ENCODE peak calls at places on chromosomes 5 and 9, in eight cellular contexts. One of them, this sample, is unnamed.
A peak's percentile ranks its signal among the peaks of the same experiment; 100 is the strongest.

GRCh38 chr5:180047667-180048066 is 23.9 kb downstream of the RNF130 start:
- DNase-seq in RWPE1: no peak
- DNase-seq in fibroblast of lung: peak; percentile 32
- DNase-seq in coronary artery: no peak
- DNase-seq in H9: no peak
- DNase-seq in HepG2: no peak
- DNase-seq in activated CD8-positive, alpha-beta T cell treated with anti-CD3 and anti-CD28 coated beads for 36 hours: no peak
- DNase-seq in dorsolateral prefrontal cortex: no peak
- DNase-seq in this sample: peak; percentile 81

GRCh38 chr5:154203798-154204578 is 13.5 kb downstream of the GALNT10 start:
- DNase-seq in RWPE1: no peak
- DNase-seq in fibroblast of lung: no peak
- DNase-seq in coronary artery: no peak
- DNase-seq in H9: no peak
- DNase-seq in HepG2: no peak
- DNase-seq in activated CD8-positive, alpha-beta T cell treated with anti-CD3 and anti-CD28 coated beads for 36 hours: no peak
- DNase-seq in dorsolateral prefrontal cortex: no peak
- DNase-seq in this sample: no peak

GRCh38 chr5:52989025-52989780 is at the start of gene ITGA2:
- DNase-seq in RWPE1: peak; percentile 86
- DNase-seq in fibroblast of lung: peak; percentile 47
- DNase-seq in coronary artery: no peak
- DNase-seq in H9: peak; percentile 73
- DNase-seq in HepG2: peak; percentile 74
- DNase-seq in activated CD8-positive, alpha-beta T cell treated with anti-CD3 and anti-CD28 coated beads for 36 hours: peak; percentile 36
- DNase-seq in dorsolateral prefrontal cortex: peak; percentile 53
- DNase-seq in this sample: peak; percentile 35

GRCh38 chr9:93261735-93262523 is 78.0 kb downstream of the WNK2 start:
- DNase-seq in RWPE1: no peak
- DNase-seq in fibroblast of lung: no peak
- DNase-seq in coronary artery: no peak
- DNase-seq in H9: no peak
- DNase-seq in HepG2: no peak
- DNase-seq in activated CD8-positive, alpha-beta T cell treated with anti-CD3 and anti-CD28 coated beads for 36 hours: no peak
- DNase-seq in dorsolateral prefrontal cortex: no peak
- DNase-seq in this sample: no peak

GRCh38 chr9:127974002-127974768 is 6.6 kb downstream of the EEIG1 start:
- DNase-seq in RWPE1: no peak
- DNase-seq in fibroblast of lung: no peak
- DNase-seq in coronary artery: peak; percentile 68
- DNase-seq in H9: peak; percentile 26
- DNase-seq in HepG2: no peak
- DNase-seq in activated CD8-positive, alpha-beta T cell treated with anti-CD3 and anti-CD28 coated beads for 36 hours: no peak
- DNase-seq in dorsolateral prefrontal cortex: no peak
- DNase-seq in this sample: peak; percentile 29

GRCh38 chr9:116464987-116465571 is 222.0 kb upstream of the TRIM32 start:
- DNase-seq in RWPE1: no peak
- DNase-seq in fibroblast of lung: no peak
- DNase-seq in coronary artery: no peak
- DNase-seq in H9: no peak
- DNase-seq in HepG2: no peak
- DNase-seq in activated CD8-positive, alpha-beta T cell treated with anti-CD3 and anti-CD28 coated beads for 36 hours: no peak
- DNase-seq in dorsolateral prefrontal cortex: no peak
- DNase-seq in this sample: no peak

GRCh38 chr9:129109952-129110739 is 447 bp downstream of the CRAT start:
- DNase-seq in RWPE1: no peak
- DNase-seq in fibroblast of lung: peak; percentile 12
- DNase-seq in coronary artery: peak; percentile 85
- DNase-seq in H9: no peak
- DNase-seq in HepG2: peak; percentile 18
- DNase-seq in activated CD8-positive, alpha-beta T cell treated with anti-CD3 and anti-CD28 coated beads for 36 hours: no peak
- DNase-seq in dorsolateral prefrontal cortex: no peak
- DNase-seq in this sample: peak; percentile 57

GRCh38 chr9:7146582-7146981 is 388.8 kb downstream of the KDM4C start:
- DNase-seq in RWPE1: peak; percentile 1
- DNase-seq in fibroblast of lung: no peak
- DNase-seq in coronary artery: no peak
- DNase-seq in H9: no peak
- DNase-seq in HepG2: no peak
- DNase-seq in activated CD8-positive, alpha-beta T cell treated with anti-CD3 and anti-CD28 coated beads for 36 hours: no peak
- DNase-seq in dorsolateral prefrontal cortex: no peak
- DNase-seq in this sample: no peak

GRCh38 chr9:136403915-136404800 is 4.2 kb upstream of the SNAPC4 start:
- DNase-seq in RWPE1: no peak
- DNase-seq in fibroblast of lung: no peak
- DNase-seq in coronary artery: no peak
- DNase-seq in H9: no peak
- DNase-seq in HepG2: no peak
- DNase-seq in activated CD8-positive, alpha-beta T cell treated with anti-CD3 and anti-CD28 coated beads for 36 hours: peak; percentile 81
- DNase-seq in dorsolateral prefrontal cortex: no peak
- DNase-seq in this sample: no peak

GRCh38 chr5:137254695-137255094 is 244.4 kb downstream of the SPOCK1 start:
- DNase-seq in RWPE1: no peak
- DNase-seq in fibroblast of lung: no peak
- DNase-seq in coronary artery: no peak
- DNase-seq in H9: no peak
- DNase-seq in HepG2: no peak
- DNase-seq in activated CD8-positive, alpha-beta T cell treated with anti-CD3 and anti-CD28 coated beads for 36 hours: no peak
- DNase-seq in dorsolateral prefrontal cortex: no peak
- DNase-seq in this sample: no peak

GRCh38 chr5:174618589-174618988 is 105.8 kb upstream of the MSX2 start:
- DNase-seq in RWPE1: no peak
- DNase-seq in fibroblast of lung: no peak
- DNase-seq in coronary artery: no peak
- DNase-seq in H9: no peak
- DNase-seq in HepG2: no peak
- DNase-seq in activated CD8-positive, alpha-beta T cell treated with anti-CD3 and anti-CD28 coated beads for 36 hours: no peak
- DNase-seq in dorsolateral prefrontal cortex: no peak
- DNase-seq in this sample: no peak

GRCh38 chr9:38079410-38080105 is 10.5 kb upstream of the SHB start:
- DNase-seq in RWPE1: no peak
- DNase-seq in fibroblast of lung: peak; percentile 24
- DNase-seq in coronary artery: peak; percentile 71
- DNase-seq in H9: peak; percentile 26
- DNase-seq in HepG2: no peak
- DNase-seq in activated CD8-positive, alpha-beta T cell treated with anti-CD3 and anti-CD28 coated beads for 36 hours: no peak
- DNase-seq in dorsolateral prefrontal cortex: no peak
- DNase-seq in this sample: peak; percentile 54

GRCh38 chr5:137735531-137736284 is at the start of gene KLHL3:
- DNase-seq in RWPE1: no peak
- DNase-seq in fibroblast of lung: peak; percentile 58
- DNase-seq in coronary artery: peak; percentile 78
- DNase-seq in H9: peak; percentile 95
- DNase-seq in HepG2: peak; percentile 13
- DNase-seq in activated CD8-positive, alpha-beta T cell treated with anti-CD3 and anti-CD28 coated beads for 36 hours: peak; percentile 62
- DNase-seq in dorsolateral prefrontal cortex: peak; percentile 60
- DNase-seq in this sample: no peak

GRCh38 chr5:135833961-135834638 is 363 bp upstream of the SLC25A48 start:
- DNase-seq in RWPE1: no peak
- DNase-seq in fibroblast of lung: peak; percentile 28
- DNase-seq in coronary artery: peak; percentile 57
- DNase-seq in H9: no peak
- DNase-seq in HepG2: no peak
- DNase-seq in activated CD8-positive, alpha-beta T cell treated with anti-CD3 and anti-CD28 coated beads for 36 hours: no peak
- DNase-seq in dorsolateral prefrontal cortex: no peak
- DNase-seq in this sample: peak; percentile 24

GRCh38 chr5:135835766-135836165 is 1.3 kb downstream of the SLC25A48 start:
- DNase-seq in RWPE1: no peak
- DNase-seq in fibroblast of lung: no peak
- DNase-seq in coronary artery: peak; percentile 41
- DNase-seq in H9: no peak
- DNase-seq in HepG2: no peak
- DNase-seq in activated CD8-positive, alpha-beta T cell treated with anti-CD3 and anti-CD28 coated beads for 36 hours: no peak
- DNase-seq in dorsolateral prefrontal cortex: peak; percentile 29
- DNase-seq in this sample: no peak

GRCh38 chr5:135832941-135833340 is 1.5 kb upstream of the SLC25A48 start:
- DNase-seq in RWPE1: no peak
- DNase-seq in fibroblast of lung: no peak
- DNase-seq in coronary artery: peak; percentile 43
- DNase-seq in H9: no peak
- DNase-seq in HepG2: no peak
- DNase-seq in activated CD8-positive, alpha-beta T cell treated with anti-CD3 and anti-CD28 coated beads for 36 hours: no peak
- DNase-seq in dorsolateral prefrontal cortex: no peak
- DNase-seq in this sample: peak; percentile 44

GRCh38 chr5:135833521-135833920 is 942 bp upstream of the SLC25A48 start:
- DNase-seq in RWPE1: no peak
- DNase-seq in fibroblast of lung: no peak
- DNase-seq in coronary artery: no peak
- DNase-seq in H9: peak; percentile 21
- DNase-seq in HepG2: no peak
- DNase-seq in activated CD8-positive, alpha-beta T cell treated with anti-CD3 and anti-CD28 coated beads for 36 hours: no peak
- DNase-seq in dorsolateral prefrontal cortex: no peak
- DNase-seq in this sample: no peak

DNA sequence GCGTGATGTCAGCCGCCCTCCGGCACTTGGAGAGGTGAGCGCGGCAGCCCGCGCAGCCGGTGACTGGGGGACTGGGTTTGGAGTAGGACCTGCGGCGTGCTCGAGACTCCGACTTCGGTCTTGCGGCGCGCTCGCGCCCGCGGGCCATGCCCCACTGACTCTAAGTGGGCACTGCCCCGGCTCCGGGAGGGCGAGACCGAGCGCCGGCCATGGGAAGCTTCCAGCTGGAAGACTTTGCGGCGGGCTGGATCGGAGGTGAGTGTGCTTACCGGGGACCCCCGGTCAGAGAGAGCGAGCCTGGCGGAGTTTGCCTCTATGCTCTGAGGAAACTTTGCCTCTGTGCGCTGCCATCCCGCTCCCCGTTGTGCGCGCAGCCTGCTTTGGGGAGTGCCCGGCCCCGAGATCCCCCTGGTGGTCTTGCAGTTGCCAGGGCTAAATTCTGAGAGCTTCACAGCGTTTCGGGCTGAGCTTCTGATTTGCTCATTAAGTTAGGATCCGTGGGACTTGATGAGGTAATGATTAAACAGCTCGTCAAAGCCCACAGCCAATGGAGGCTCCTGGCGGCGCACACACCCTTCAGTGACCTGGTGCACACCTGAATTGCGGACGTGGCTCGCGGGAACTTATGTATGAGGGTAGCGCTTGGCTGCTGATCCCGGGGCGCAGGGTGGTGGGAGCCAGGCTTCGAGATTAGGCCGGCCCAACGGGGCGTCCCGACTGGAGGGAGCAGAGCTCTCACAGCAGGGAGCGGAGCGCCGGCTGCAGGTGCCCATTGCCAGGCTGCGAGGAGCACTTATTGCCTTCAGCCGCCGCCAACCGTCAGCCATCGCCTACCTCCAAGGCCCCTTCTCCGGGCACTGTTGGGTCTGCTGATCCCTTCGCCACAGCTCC is at the start of gene SLC25A48:
- DNase-seq in RWPE1: peak; percentile 84
- DNase-seq in fibroblast of lung: no peak
- DNase-seq in coronary artery: peak; percentile 67
- DNase-seq in H9: peak; percentile 89
- DNase-seq in HepG2: peak; percentile 52
- DNase-seq in activated CD8-positive, alpha-beta T cell treated with anti-CD3 and anti-CD28 coated beads for 36 hours: peak; percentile 58
- DNase-seq in dorsolateral prefrontal cortex: peak; percentile 74
- DNase-seq in this sample: peak; percentile 82
- TF ChIP-seq CTCF in RWPE1: peak; percentile 62
- TF ChIP-seq CTCF in fibroblast of lung: peak; percentile 40
- TF ChIP-seq CTCF in coronary artery: no peak
- TF ChIP-seq CTCF in H9: no peak
- TF ChIP-seq CTCF in HepG2: peak; percentile 68
- TF ChIP-seq CTCF in activated CD8-positive, alpha-beta T cell treated with anti-CD3 and anti-CD28 coated beads for 36 hours: peak; percentile 55
- TF ChIP-seq CTCF in dorsolateral prefrontal cortex: peak; percentile 19
- TF ChIP-seq CTCF in this sample: peak; percentile 15

GRCh38 chr9:87499455-87500015 is 1.9 kb downstream of the DAPK1 start:
- DNase-seq in RWPE1: no peak
- DNase-seq in fibroblast of lung: no peak
- DNase-seq in coronary artery: no peak
- DNase-seq in H9: no peak
- DNase-seq in HepG2: no peak
- DNase-seq in activated CD8-positive, alpha-beta T cell treated with anti-CD3 and anti-CD28 coated beads for 36 hours: no peak
- DNase-seq in dorsolateral prefrontal cortex: no peak
- DNase-seq in this sample: no peak

GRCh38 chr9:87501806-87502205 is 4.1 kb downstream of the DAPK1 start:
- DNase-seq in RWPE1: no peak
- DNase-seq in fibroblast of lung: no peak
- DNase-seq in coronary artery: no peak
- DNase-seq in H9: no peak
- DNase-seq in HepG2: no peak
- DNase-seq in activated CD8-positive, alpha-beta T cell treated with anti-CD3 and anti-CD28 coated beads for 36 hours: no peak
- DNase-seq in dorsolateral prefrontal cortex: no peak
- DNase-seq in this sample: no peak

GRCh38 chr9:87498816-87499454 is 1.3 kb downstream of the DAPK1 start:
- DNase-seq in RWPE1: no peak
- DNase-seq in fibroblast of lung: no peak
- DNase-seq in coronary artery: no peak
- DNase-seq in H9: peak; percentile 32
- DNase-seq in HepG2: no peak
- DNase-seq in activated CD8-positive, alpha-beta T cell treated with anti-CD3 and anti-CD28 coated beads for 36 hours: peak; percentile 20
- DNase-seq in dorsolateral prefrontal cortex: no peak
- DNase-seq in this sample: no peak

GRCh38 chr9:87500894-87501656 is 3.4 kb downstream of the DAPK1 start:
- DNase-seq in RWPE1: no peak
- DNase-seq in fibroblast of lung: no peak
- DNase-seq in coronary artery: no peak
- DNase-seq in H9: no peak
- DNase-seq in HepG2: no peak
- DNase-seq in activated CD8-positive, alpha-beta T cell treated with anti-CD3 and anti-CD28 coated beads for 36 hours: no peak
- DNase-seq in dorsolateral prefrontal cortex: no peak
- DNase-seq in this sample: no peak

GRCh38 chr9:87500491-87500890 is 2.8 kb downstream of the DAPK1 start:
- DNase-seq in RWPE1: no peak
- DNase-seq in fibroblast of lung: no peak
- DNase-seq in coronary artery: no peak
- DNase-seq in H9: no peak
- DNase-seq in HepG2: no peak
- DNase-seq in activated CD8-positive, alpha-beta T cell treated with anti-CD3 and anti-CD28 coated beads for 36 hours: peak; percentile 48
- DNase-seq in dorsolateral prefrontal cortex: no peak
- DNase-seq in this sample: no peak
- TF ChIP-seq CTCF in RWPE1: no peak
- TF ChIP-seq CTCF in fibroblast of lung: no peak
- TF ChIP-seq CTCF in coronary artery: no peak
- TF ChIP-seq CTCF in H9: no peak
- TF ChIP-seq CTCF in HepG2: no peak
- TF ChIP-seq CTCF in activated CD8-positive, alpha-beta T cell treated with anti-CD3 and anti-CD28 coated beads for 36 hours: no peak
- TF ChIP-seq CTCF in dorsolateral prefrontal cortex: no peak
- TF ChIP-seq CTCF in this sample: no peak

GRCh38 chr5:149452007-149452664 is 73.0 kb upstream of the IL17B start:
- DNase-seq in RWPE1: no peak
- DNase-seq in fibroblast of lung: peak; percentile 56
- DNase-seq in coronary artery: no peak
- DNase-seq in H9: peak; percentile 74
- DNase-seq in HepG2: peak; percentile 98
- DNase-seq in activated CD8-positive, alpha-beta T cell treated with anti-CD3 and anti-CD28 coated beads for 36 hours: no peak
- DNase-seq in dorsolateral prefrontal cortex: no peak
- DNase-seq in this sample: no peak
- TF ChIP-seq CTCF in RWPE1: no peak
- TF ChIP-seq CTCF in fibroblast of lung: no peak
- TF ChIP-seq CTCF in coronary artery: no peak
- TF ChIP-seq CTCF in H9: peak; percentile 16
- TF ChIP-seq CTCF in HepG2: peak; percentile 54
- TF ChIP-seq CTCF in activated CD8-positive, alpha-beta T cell treated with anti-CD3 and anti-CD28 coated beads for 36 hours: no peak
- TF ChIP-seq CTCF in dorsolateral prefrontal cortex: no peak
- TF ChIP-seq CTCF in this sample: no peak

DNA sequence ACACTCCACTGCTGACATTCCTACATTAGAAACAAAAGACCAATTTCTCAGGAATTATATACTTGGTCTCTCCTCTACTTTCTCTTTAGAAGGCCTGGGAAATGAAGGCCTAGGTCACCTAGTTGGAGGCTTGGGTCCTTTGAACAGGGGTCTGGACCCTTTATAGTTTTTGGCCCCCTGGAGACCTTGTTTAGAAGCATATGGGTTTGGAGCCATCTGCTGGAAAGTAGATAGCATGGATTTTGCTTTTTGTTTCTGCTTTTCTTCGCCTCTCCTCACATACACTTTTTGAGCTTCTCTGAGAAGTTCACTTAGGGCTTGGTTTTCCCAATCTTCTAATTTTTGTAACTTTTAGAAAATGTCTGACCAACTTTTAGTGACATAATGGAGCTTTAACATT is 67.1 kb upstream of the CDK20 start:
- DNase-seq in RWPE1: no peak
- DNase-seq in fibroblast of lung: peak; percentile 33
- DNase-seq in coronary artery: no peak
- DNase-seq in H9: no peak
- DNase-seq in HepG2: peak; percentile 4
- DNase-seq in activated CD8-positive, alpha-beta T cell treated with anti-CD3 and anti-CD28 coated beads for 36 hours: no peak
- DNase-seq in dorsolateral prefrontal cortex: no peak
- DNase-seq in this sample: no peak
- TF ChIP-seq CTCF in RWPE1: peak; percentile 15
- TF ChIP-seq CTCF in fibroblast of lung: peak; percentile 48
- TF ChIP-seq CTCF in coronary artery: no peak
- TF ChIP-seq CTCF in H9: peak; percentile 72
- TF ChIP-seq CTCF in HepG2: peak; percentile 39
- TF ChIP-seq CTCF in activated CD8-positive, alpha-beta T cell treated with anti-CD3 and anti-CD28 coated beads for 36 hours: no peak
- TF ChIP-seq CTCF in dorsolateral prefrontal cortex: peak; percentile 57
- TF ChIP-seq CTCF in this sample: peak; percentile 14